ENCODE peak calls at places on chromosome 11, in four cellular contexts. One of them, this sample, is unnamed.

GRCh38 chr11:44899959-44900358 is 50.7 kb downstream of the TP53I11 start:
- DNase-seq in IMR-90: peak; percentile 71
- DNase-seq in heart left ventricle: peak; percentile 60
- DNase-seq in prostate gland: no peak
- DNase-seq in this sample: no peak

GRCh38 chr11:57552479-57552878 is 15.0 kb downstream of the UBE2L6 start:
- DNase-seq in heart left ventricle: no peak
- DNase-seq in prostate gland: no peak
- DNase-seq in IMR-90: no peak
- DNase-seq in this sample: no peak

GRCh38 chr11:117316197-117316961 is at the start of gene BACE1:
- DNase-seq in heart left ventricle: peak; percentile 90
- DNase-seq in IMR-90: peak; percentile 80
- DNase-seq in prostate gland: peak; percentile 71
- DNase-seq in this sample: peak; percentile 78

GRCh38 chr11:78158987-78159662 is 19.7 kb upstream of the ALG8 start:
- DNase-seq in IMR-90: peak; percentile 16
- DNase-seq in heart left ventricle: no peak
- DNase-seq in prostate gland: no peak
- DNase-seq in this sample: no peak

GRCh38 chr11:68673991-68674390 is 10.4 kb upstream of the GAL start:
- DNase-seq in heart left ventricle: no peak
- DNase-seq in IMR-90: no peak
- DNase-seq in prostate gland: no peak
- DNase-seq in this sample: no peak

GRCh38 chr11:75035911-75036536 is 47.3 kb downstream of the NEU3 start:
- DNase-seq in prostate gland: no peak
- DNase-seq in heart left ventricle: no peak
- DNase-seq in IMR-90: no peak
- DNase-seq in this sample: no peak

GRCh38 chr11:13859986-13860385 is 102.5 kb upstream of the SPON1 start:
- DNase-seq in prostate gland: no peak
- DNase-seq in heart left ventricle: no peak
- DNase-seq in IMR-90: no peak
- DNase-seq in this sample: no peak

GRCh38 chr11:107801641-107802040 is 56.9 kb downstream of the SLC35F2 start:
- DNase-seq in heart left ventricle: no peak
- DNase-seq in IMR-90: no peak
- DNase-seq in prostate gland: no peak
- DNase-seq in this sample: no peak

GRCh38 chr11:44389963-44390605 is 80.1 kb upstream of the ALX4 start:
- DNase-seq in prostate gland: no peak
- DNase-seq in IMR-90: no peak
- DNase-seq in heart left ventricle: no peak
- DNase-seq in this sample: no peak

GRCh38 chr11:76201672-76202412 is 4.5 kb downstream of the WNT11 start:
- DNase-seq in heart left ventricle: no peak
- DNase-seq in prostate gland: no peak
- DNase-seq in IMR-90: no peak
- DNase-seq in this sample: no peak

GRCh38 chr11:122418032-122418431 is 237.5 kb upstream of the UBASH3B start:
- DNase-seq in prostate gland: no peak
- DNase-seq in heart left ventricle: no peak
- DNase-seq in IMR-90: no peak
- DNase-seq in this sample: no peak

GRCh38 chr11:8017071-8017470 is 29.9 kb downstream of the EIF3F start:
- DNase-seq in IMR-90: no peak
- DNase-seq in prostate gland: no peak
- DNase-seq in heart left ventricle: no peak
- DNase-seq in this sample: no peak

GRCh38 chr11:116930177-116930576 is 92.8 kb upstream of the APOA1 start:
- DNase-seq in IMR-90: peak; percentile 40
- DNase-seq in heart left ventricle: no peak
- DNase-seq in prostate gland: no peak
- DNase-seq in this sample: no peak

GRCh38 chr11:69280994-69281393 is 13.0 kb upstream of the MYEOV start:
- DNase-seq in prostate gland: no peak
- DNase-seq in IMR-90: peak; percentile 64
- DNase-seq in heart left ventricle: no peak
- DNase-seq in this sample: no peak

GRCh38 chr11:36034572-36035331 is 90.9 kb downstream of the LDLRAD3 start:
- DNase-seq in IMR-90: peak; percentile 90
- DNase-seq in heart left ventricle: no peak
- DNase-seq in prostate gland: no peak
- DNase-seq in this sample: no peak

GRCh38 chr11:16271258-16271657 is 85.1 kb downstream of the SOX6 start:
- DNase-seq in prostate gland: no peak
- DNase-seq in IMR-90: no peak
- DNase-seq in heart left ventricle: no peak
- DNase-seq in this sample: no peak

GRCh38 chr11:121367434-121367833 is 74.9 kb downstream of the SC5D start:
- DNase-seq in heart left ventricle: no peak
- DNase-seq in prostate gland: no peak
- DNase-seq in IMR-90: peak; percentile 4
- DNase-seq in this sample: no peak

GRCh38 chr11:85874265-85874664 is 19.1 kb downstream of the CCDC83 start:
- DNase-seq in IMR-90: peak; percentile 62
- DNase-seq in heart left ventricle: no peak
- DNase-seq in prostate gland: no peak
- DNase-seq in this sample: no peak

GRCh38 chr11:123103326-123103980 is 41.5 kb upstream of the HSPA8 start:
- DNase-seq in IMR-90: peak; percentile 75
- DNase-seq in prostate gland: no peak
- DNase-seq in heart left ventricle: peak; percentile 54
- DNase-seq in this sample: peak; percentile 34

GRCh38 chr11:130675456-130675855 is 227.0 kb downstream of the ADAMTS15 start:
- DNase-seq in IMR-90: peak; percentile 50
- DNase-seq in heart left ventricle: peak; percentile 93
- DNase-seq in prostate gland: no peak
- DNase-seq in this sample: no peak

GRCh38 chr11:75642402-75643113 is 26.3 kb downstream of the MAP6 start:
- DNase-seq in prostate gland: peak; percentile 40
- DNase-seq in heart left ventricle: no peak
- DNase-seq in IMR-90: no peak
- DNase-seq in this sample: no peak

GRCh38 chr11:78809931-78810481 is 235.3 kb upstream of the NARS2 start:
- DNase-seq in IMR-90: peak; percentile 91
- DNase-seq in heart left ventricle: no peak
- DNase-seq in prostate gland: peak; percentile 17
- DNase-seq in this sample: no peak

GRCh38 chr11:64151337-64151736 is 14.6 kb downstream of the MACROD1 start:
- DNase-seq in IMR-90: no peak
- DNase-seq in heart left ventricle: no peak
- DNase-seq in prostate gland: no peak
- DNase-seq in this sample: no peak

GRCh38 chr11:84714316-84714780 is 912.8 kb downstream of the DLG2 start:
- DNase-seq in heart left ventricle: peak; percentile 35
- DNase-seq in prostate gland: peak; percentile 40
- DNase-seq in IMR-90: peak; percentile 6
- DNase-seq in this sample: no peak

GRCh38 chr11:124889692-124890091 is 8.0 kb downstream of the ROBO4 start:
- DNase-seq in heart left ventricle: no peak
- DNase-seq in IMR-90: no peak
- DNase-seq in prostate gland: no peak
- DNase-seq in this sample: no peak

GRCh38 chr11:124884869-124885479 is 12.7 kb downstream of the ROBO4 start:
- DNase-seq in IMR-90: no peak
- DNase-seq in prostate gland: no peak
- DNase-seq in heart left ventricle: peak; percentile 21
- DNase-seq in this sample: no peak

GRCh38 chr11:124887667-124888013 is 10.0 kb downstream of the ROBO4 start:
- DNase-seq in heart left ventricle: no peak
- DNase-seq in prostate gland: no peak
- DNase-seq in IMR-90: no peak
- DNase-seq in this sample: no peak

GRCh38 chr11:124886476-124886875 is 11.2 kb downstream of the ROBO4 start:
- DNase-seq in prostate gland: no peak
- DNase-seq in heart left ventricle: peak; percentile 18
- DNase-seq in IMR-90: no peak
- DNase-seq in this sample: no peak

GRCh38 chr11:124886978-124887666 is 10.5 kb downstream of the ROBO4 start:
- DNase-seq in IMR-90: no peak
- DNase-seq in heart left ventricle: peak; percentile 20
- DNase-seq in prostate gland: no peak
- DNase-seq in this sample: no peak
- TF ChIP-seq POLR2A in IMR-90: no peak
- TF ChIP-seq POLR2A in heart left ventricle: no peak
- TF ChIP-seq POLR2A in prostate gland: no peak
- TF ChIP-seq POLR2A in this sample: no peak

GRCh38 chr11:120334894-120335462 is 1.2 kb upstream of the ARHGEF12 start:
- DNase-seq in prostate gland: peak; percentile 83
- DNase-seq in IMR-90: peak; percentile 94
- DNase-seq in heart left ventricle: peak; percentile 48
- DNase-seq in this sample: no peak

GRCh38 chr11:120332822-120333716 is 3.1 kb upstream of the ARHGEF12 start:
- DNase-seq in prostate gland: no peak
- DNase-seq in IMR-90: no peak
- DNase-seq in heart left ventricle: no peak
- DNase-seq in this sample: no peak

GRCh38 chr11:120335596-120335927 is 651 bp upstream of the ARHGEF12 start:
- DNase-seq in IMR-90: peak; percentile 34
- DNase-seq in heart left ventricle: no peak
- DNase-seq in prostate gland: peak; percentile 27
- DNase-seq in this sample: peak; percentile 89

GRCh38 chr11:120334332-120334731 is 1.9 kb upstream of the ARHGEF12 start:
- DNase-seq in IMR-90: no peak
- DNase-seq in prostate gland: no peak
- DNase-seq in heart left ventricle: no peak
- DNase-seq in this sample: no peak

DNA sequence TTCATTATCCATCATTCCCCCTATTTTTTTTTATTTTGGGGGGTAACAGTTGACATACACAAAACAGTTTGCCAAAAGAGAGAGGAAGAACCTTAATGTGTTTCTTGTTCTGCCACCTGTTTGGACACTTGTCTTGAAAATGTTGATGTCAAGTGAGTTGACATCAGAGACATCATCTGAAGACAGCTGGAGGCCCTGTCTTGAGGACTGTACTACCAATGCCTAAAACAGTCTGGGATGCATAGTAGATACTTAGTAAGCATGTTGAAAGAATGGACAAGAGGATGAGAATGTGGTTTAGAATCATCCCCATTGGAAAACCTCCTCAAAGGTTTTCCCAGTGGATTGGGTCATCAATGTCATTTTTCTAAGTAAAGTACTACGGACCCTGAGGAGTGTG is 2.4 kb upstream of the ARHGEF12 start:
- DNase-seq in heart left ventricle: no peak
- DNase-seq in prostate gland: no peak
- DNase-seq in IMR-90: no peak
- DNase-seq in this sample: no peak
- H3K4me3 ChIP-seq in heart left ventricle: no peak overlapping the region
- H3K4me3 ChIP-seq in prostate gland: no peak overlapping the region
- H3K4me3 ChIP-seq in IMR-90: no peak overlapping the region
- H3K4me3 ChIP-seq in this sample: no peak overlapping the region

GRCh38 chr11:19332476-19332875 is 91.7 kb upstream of the E2F8 start:
- DNase-seq in heart left ventricle: no peak
- DNase-seq in IMR-90: no peak
- DNase-seq in prostate gland: no peak
- DNase-seq in this sample: no peak
- H3K27me3 ChIP-seq in heart left ventricle: no peaks in the 10 kb centered on the region
- H3K27me3 ChIP-seq in IMR-90: peaks cover 57% of the 10 kb centered on the region
- H3K27me3 ChIP-seq in prostate gland: peaks cover 3% of the 10 kb centered on the region
- H3K27me3 ChIP-seq in this sample: no peaks in the 10 kb centered on the region

DNA sequence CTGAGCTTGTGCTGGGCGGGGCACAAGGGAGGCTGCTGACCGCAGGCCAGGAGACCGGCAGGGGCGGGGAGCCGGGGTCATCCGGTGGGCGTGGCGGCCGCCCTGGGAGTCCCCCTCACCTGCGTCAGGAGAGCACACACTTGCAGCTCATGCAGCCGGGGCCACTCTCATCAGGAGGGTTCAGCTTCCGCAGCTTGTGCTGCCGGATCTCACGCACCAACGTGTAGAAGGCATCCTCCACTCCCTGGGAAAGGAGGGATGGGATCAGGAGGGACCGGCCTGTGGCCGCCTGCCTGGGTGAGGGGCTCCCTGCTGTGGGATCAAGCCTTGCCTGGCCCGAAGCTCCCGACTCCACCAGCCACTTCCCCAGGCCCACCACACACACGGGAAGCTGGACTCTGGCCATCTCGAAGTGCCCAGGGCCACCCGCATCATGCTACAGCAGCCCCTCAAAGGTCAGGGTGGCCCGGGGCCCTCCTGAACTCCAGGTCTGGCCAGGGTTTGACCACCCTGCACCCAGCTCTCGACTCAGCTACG is 2.8 kb downstream of the HRAS start:
- DNase-seq in IMR-90: no peak
- DNase-seq in heart left ventricle: no peak
- DNase-seq in prostate gland: no peak
- DNase-seq in this sample: peak; percentile 86
- TF ChIP-seq POLR2A in IMR-90: no peak
- TF ChIP-seq POLR2A in heart left ventricle: no peak
- TF ChIP-seq POLR2A in prostate gland: no peak
- TF ChIP-seq POLR2A in this sample: no peak

GRCh38 chr11:65425105-65425970 is 2.7 kb downstream of the NEAT1 start:
- DNase-seq in IMR-90: peak; percentile 78
- DNase-seq in prostate gland: no peak
- DNase-seq in heart left ventricle: no peak
- DNase-seq in this sample: no peak
- H3K4me3 ChIP-seq in IMR-90: peak overlapping the region; percentile 92
- H3K4me3 ChIP-seq in prostate gland: peak overlapping the region; percentile 83
- H3K4me3 ChIP-seq in heart left ventricle: peak overlapping the region; percentile 85
- H3K4me3 ChIP-seq in this sample: peak overlapping the region; percentile 69

GRCh38 chr11:70715166-70715565 is 316.8 kb downstream of the CTTN start:
- DNase-seq in prostate gland: no peak
- DNase-seq in IMR-90: no peak
- DNase-seq in heart left ventricle: no peak
- DNase-seq in this sample: no peak

GRCh38 chr11:70712471-70712870 is 314.1 kb downstream of the CTTN start:
- DNase-seq in prostate gland: no peak
- DNase-seq in heart left ventricle: peak; percentile 43
- DNase-seq in IMR-90: no peak
- DNase-seq in this sample: peak; percentile 29

GRCh38 chr11:70715636-70716035 is 317.3 kb downstream of the CTTN start:
- DNase-seq in heart left ventricle: no peak
- DNase-seq in IMR-90: no peak
- DNase-seq in prostate gland: no peak
- DNase-seq in this sample: no peak

GRCh38 chr11:70713436-70713835 is 315.1 kb downstream of the CTTN start:
- DNase-seq in heart left ventricle: no peak
- DNase-seq in prostate gland: no peak
- DNase-seq in IMR-90: no peak
- DNase-seq in this sample: no peak

GRCh38 chr11:70713988-70714665 is 315.8 kb downstream of the CTTN start:
- DNase-seq in heart left ventricle: peak; percentile 13
- DNase-seq in IMR-90: no peak
- DNase-seq in prostate gland: no peak
- DNase-seq in this sample: no peak
- H3K27me3 ChIP-seq in heart left ventricle: peaks cover 4% of the 10 kb centered on the region
- H3K27me3 ChIP-seq in IMR-90: peaks cover 4% of the 10 kb centered on the region
- H3K27me3 ChIP-seq in prostate gland: no peaks in the 10 kb centered on the region
- H3K27me3 ChIP-seq in this sample: no peaks in the 10 kb centered on the region